ENCODE peak calls at places on chromosome 1, in nine cellular contexts. S, W, B, X, J, D, P, Z and M are unnamed samples.

GRCh38 chr1:32627596-32628162 is 22.7 kb downstream of the ZBTB8OS start:
- DNase-seq in J (no peak), Z (no peak), D (no peak), W (no peak), B (no peak), P (no peak), X (no peak), S (no peak), M (no peak)

GRCh38 chr1:8866792-8867415 is 11.6 kb downstream of the ENO1 start:
- DNase-seq in S (no peak), J (no peak), D (no peak), W (no peak), Z (no peak), P (no peak), B (no peak), X (no peak), M (no peak)

GRCh38 chr1:185477638-185478216 is 160.7 kb upstream of the IVNS1ABP start:
- DNase-seq in D (no peak), B (no peak), Z (no peak), W (no peak), P (no peak), X (no peak), J (no peak), S (no peak), M (no peak)

GRCh38 chr1:39965051-39965450 is 10.1 kb downstream of the MFSD2A start:
- DNase-seq in S (no peak), W (no peak), B (no peak), X (no peak), D (no peak), J (no peak), Z (no peak), P (no peak), M (no peak)

GRCh38 chr1:204736861-204737260 is 51.3 kb upstream of the LRRN2 start:
- DNase-seq in S (no peak), W (no peak), Z (no peak), P (no peak), B (no peak), J (no peak), X (no peak), D (no peak), M (no peak)

GRCh38 chr1:181080543-181080942 is 8.0 kb upstream of the IER5 start:
- DNase-seq in S (no peak), D (no peak), Z (no peak), W (no peak), J (no peak), B (no peak), P (no peak), X (no peak), M (no peak)

GRCh38 chr1:163361123-163361934 is 39.6 kb downstream of the NUF2 start:
- DNase-seq in W (no peak), Z (no peak), S (no peak), J (no peak), X (no peak), D (no peak), B (no peak), P (no peak), M (no peak)

GRCh38 chr1:245611251-245611650 is 456.5 kb downstream of the KIF26B start:
- DNase-seq in S (no peak), X (no peak), W (no peak), J (no peak), Z (no peak), P (no peak), B (no peak), D (no peak), M (no peak)

GRCh38 chr1:236759252-236759859 is 35.7 kb upstream of the MTR start:
- DNase-seq in P (no peak), Z (no peak), W (no peak), J (no peak), X (no peak), B (no peak), S (peak; percentile 64), D (peak; percentile 9), M (no peak)

GRCh38 chr1:169106921-169107672 is 607 bp downstream of the ATP1B1 start:
- DNase-seq in D (no peak), J (no peak), X (peak; percentile 38), B (no peak), W (no peak), Z (no peak), S (peak; percentile 36), P (peak; percentile 69), M (peak; percentile 48)

GRCh38 chr1:9289090-9289534 is 3.6 kb upstream of the SPSB1 start:
- DNase-seq in J (no peak), S (peak; percentile 67), X (peak; percentile 67), D (peak; percentile 81), P (peak; percentile 82), B (peak; percentile 83), W (peak; percentile 68), Z (peak; percentile 71), M (peak; percentile 63)

GRCh38 chr1:225712391-225712790 is 59.5 kb upstream of the ENAH start:
- DNase-seq in B (no peak), J (no peak), Z (no peak), S (no peak), W (no peak), X (no peak), P (no peak), D (no peak), M (no peak)

GRCh38 chr1:40907899-40908298 is 45.7 kb upstream of the CITED4 start:
- DNase-seq in P (no peak), B (no peak), X (no peak), D (no peak), Z (no peak), S (no peak), J (no peak), W (no peak), M (no peak)

GRCh38 chr1:32925360-32926142 is 24.4 kb upstream of the TMEM54 start:
- DNase-seq in W (peak; percentile 32), B (no peak), D (no peak), P (no peak), Z (no peak), J (no peak), X (no peak), S (no peak), M (peak; percentile 48)

GRCh38 chr1:193762276-193762675 is 575.9 kb upstream of the B3GALT2 start:
- DNase-seq in P (no peak), W (no peak), Z (no peak), S (no peak), X (no peak), J (no peak), B (no peak), D (no peak), M (no peak)

GRCh38 chr1:45892068-45892785 is 88.8 kb downstream of the MAST2 start:
- DNase-seq in P (no peak), Z (peak; percentile 61), S (no peak), W (no peak), J (peak; percentile 51), X (no peak), B (no peak), D (peak; percentile 91), M (no peak)

GRCh38 chr1:205109269-205109668 is 12.5 kb downstream of the RBBP5 start:
- DNase-seq in J (no peak), W (no peak), D (no peak), X (no peak), P (no peak), Z (no peak), S (no peak), B (no peak), M (no peak)

GRCh38 chr1:231324660-231325059 is 13.0 kb downstream of the EXOC8 start:
- DNase-seq in Z (no peak), D (no peak), B (no peak), X (no peak), W (no peak), J (no peak), S (no peak), P (no peak), M (no peak)

GRCh38 chr1:231326248-231326647 is 11.4 kb downstream of the EXOC8 start:
- DNase-seq in J (no peak), Z (no peak), B (no peak), X (no peak), W (no peak), P (no peak), S (no peak), D (no peak), M (no peak)

GRCh38 chr1:231319080-231319479 is 18.6 kb downstream of the EXOC8 start:
- DNase-seq in B (no peak), W (no peak), D (no peak), X (no peak), S (no peak), Z (no peak), J (no peak), P (no peak), M (no peak)

GRCh38 chr1:231318568-231318967 is 19.1 kb downstream of the EXOC8 start:
- DNase-seq in S (no peak), D (no peak), X (no peak), B (no peak), Z (no peak), P (no peak), W (no peak), J (no peak), M (no peak)

DNA sequence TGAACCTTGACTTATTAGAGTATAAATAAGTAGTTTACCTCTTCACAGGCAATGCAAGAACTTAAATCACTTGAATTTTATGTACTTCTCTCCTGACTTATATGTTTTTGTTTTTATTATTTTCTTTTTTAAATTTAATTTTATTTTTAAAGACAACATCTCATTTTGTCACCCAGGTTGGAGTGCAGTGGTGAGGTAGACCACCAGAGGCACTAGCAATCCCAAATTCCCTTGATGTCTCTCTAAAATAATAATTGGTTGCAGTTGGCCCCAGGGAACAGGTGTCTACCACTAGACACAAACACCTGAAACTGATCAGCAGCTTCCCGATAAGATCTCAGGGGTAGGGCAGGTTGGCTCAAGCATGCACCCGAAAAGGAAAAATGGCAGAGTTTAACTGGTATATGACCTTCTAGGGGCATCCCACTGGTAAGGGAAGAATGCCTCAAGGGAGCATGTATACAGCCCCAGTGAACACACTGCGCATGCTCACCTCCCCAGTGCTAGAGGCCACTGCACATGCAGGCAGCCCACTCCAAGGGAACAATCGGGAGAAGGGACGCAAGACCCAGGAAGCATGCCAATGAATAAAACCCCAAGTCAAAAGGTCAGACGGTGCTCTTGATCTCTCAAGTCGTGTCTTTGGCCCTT is 14.6 kb downstream of the EXOC8 start:
- DNase-seq in B (no peak), Z (no peak), S (no peak), X (no peak), W (no peak), J (no peak), P (no peak), D (no peak), M (no peak)
- TF ChIP-seq CTCF in B (no peak), Z (peak; percentile 9), S (peak; percentile 20), X (no peak), W (no peak), J (no peak), P (no peak), D (peak; percentile 26), M (peak; percentile 41)

GRCh38 chr1:15328785-15329480 is 80.8 kb upstream of the EFHD2 start:
- DNase-seq in J (no peak), S (peak; percentile 61), P (peak; percentile 77), W (peak; percentile 59), X (peak; percentile 64), Z (no peak), D (peak; percentile 77), B (no peak), M (no peak)
- TF ChIP-seq CTCF in J (no peak), S (peak; percentile 61), P (peak; percentile 63), W (peak; percentile 33), X (peak; percentile 80), Z (no peak), D (peak; percentile 53), B (no peak), M (no peak)

GRCh38 chr1:240219104-240219503 is 127.4 kb downstream of the FMN2 start:
- DNase-seq in S (no peak), P (no peak), W (no peak), X (no peak), J (no peak), Z (no peak), B (no peak), D (no peak), M (no peak)
- TF ChIP-seq CTCF in S (no peak), P (no peak), W (no peak), X (no peak), J (no peak), Z (no peak), B (no peak), D (no peak), M (no peak)

GRCh38 chr1:59202455-59202854 is 94.4 kb upstream of the FGGY start:
- DNase-seq in P (no peak), S (no peak), D (no peak), W (no peak), Z (no peak), X (no peak), J (no peak), B (no peak), M (no peak)
- TF ChIP-seq CTCF in P (no peak), S (no peak), D (no peak), W (no peak), Z (no peak), X (no peak), J (no peak), B (no peak), M (no peak)